ENCODE peak calls at places on chromosomes 3 and 15, in six cellular contexts. U, H, O, T, Y and E are unnamed samples.

GRCh38 chr3:159828542-159828943 is 160.1 kb upstream of the IL12A start:
- DNase-seq in U (peak; percentile 29), H (no peak), O (no peak), T (peak; percentile 68), Y (no peak), E (no peak)

GRCh38 chr3:3196148-3196861 is 16.8 kb upstream of the CRBN start:
- DNase-seq in U (peak; percentile 3), H (no peak), O (no peak), T (no peak), Y (no peak), E (no peak)

GRCh38 chr15:100875495-100875894 is 4.1 kb upstream of the ALDH1A3 start:
- DNase-seq in U (no peak), H (no peak), O (no peak), T (no peak), Y (no peak), E (no peak)

GRCh38 chr15:36284911-36285310 is 294.5 kb upstream of the CDIN1 start:
- DNase-seq in U (no peak), H (no peak), O (no peak), T (no peak), Y (no peak), E (no peak)

GRCh38 chr15:74136584-74137543 is 6.5 kb downstream of the ISLR2 start:
- DNase-seq in U (no peak), H (no peak), O (peak; percentile 55), T (no peak), Y (no peak), E (no peak)

GRCh38 chr15:42035362-42035761 is 14.5 kb upstream of the PLA2G4E start:
- DNase-seq in U (peak; percentile 73), H (peak; percentile 56), O (no peak), T (peak; percentile 11), Y (no peak), E (no peak)

GRCh38 chr3:51706788-51707731 is at the start of gene GRM2:
- DNase-seq in U (no peak), H (peak; percentile 74), O (peak; percentile 92), T (peak; percentile 83), Y (peak; percentile 79), E (no peak)

GRCh38 chr3:115401891-115402501 is 221.3 kb upstream of the GAP43 start:
- DNase-seq in U (no peak), H (no peak), O (no peak), T (peak; percentile 86), Y (no peak), E (no peak)

GRCh38 chr3:70277304-70277703 is 35.1 kb downstream of the MDFIC2 start:
- DNase-seq in U (no peak), H (no peak), O (no peak), T (no peak), Y (no peak), E (no peak)

GRCh38 chr3:122680381-122681293 is at the start of gene PARP14:
- DNase-seq in U (peak; percentile 65), H (peak; percentile 81), O (peak; percentile 88), T (peak; percentile 68), Y (peak; percentile 76), E (no peak)

GRCh38 chr15:69118089-69118488 is 42.3 kb upstream of the GLCE start:
- DNase-seq in U (no peak), H (no peak), O (no peak), T (no peak), Y (no peak), E (no peak)

GRCh38 chr3:69324362-69325025 is 61.4 kb downstream of the FRMD4B start:
- DNase-seq in U (peak; percentile 78), H (no peak), O (no peak), T (no peak), Y (no peak), E (no peak)

GRCh38 chr15:84818221-84819131 is 1.3 kb downstream of the ALPK3 start:
- DNase-seq in U (peak; percentile 11), H (no peak), O (no peak), T (peak; percentile 14), Y (peak; percentile 50), E (no peak)

GRCh38 chr15:39555885-39556284 is 25.0 kb upstream of the THBS1 start:
- DNase-seq in U (no peak), H (no peak), O (peak; percentile 76), T (peak; percentile 20), Y (no peak), E (no peak)

GRCh38 chr3:58724376-58724775 is 57.8 kb upstream of the FAM3D start:
- DNase-seq in U (no peak), H (no peak), O (no peak), T (no peak), Y (no peak), E (no peak)

GRCh38 chr15:57273366-57273765 is 102.9 kb upstream of the CGNL1 start:
- DNase-seq in U (no peak), H (no peak), O (no peak), T (no peak), Y (no peak), E (no peak)

GRCh38 chr15:92906563-92907081 is 6.5 kb downstream of the CHD2 start:
- DNase-seq in U (peak; percentile 69), H (no peak), O (no peak), T (peak; percentile 74), Y (no peak), E (peak; percentile 90)

DNA sequence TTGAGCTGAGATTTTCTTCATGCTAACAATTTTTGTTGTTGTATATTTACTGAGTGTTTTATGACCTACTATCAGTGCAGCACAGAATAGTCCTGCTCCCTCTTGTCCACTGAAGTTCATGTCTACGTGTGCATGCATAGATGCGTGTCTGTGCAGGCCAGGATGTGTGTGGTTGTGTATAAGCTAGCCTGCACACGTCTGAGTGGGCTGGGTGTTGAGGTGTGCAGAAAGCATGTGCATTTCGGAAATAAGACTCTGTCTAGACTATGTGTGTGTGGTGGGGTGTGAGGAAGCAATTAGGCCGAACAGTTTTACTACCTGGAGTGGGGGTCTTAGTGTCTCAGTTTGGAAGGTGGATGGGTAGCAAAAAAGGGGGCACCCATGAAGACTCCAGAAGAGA is 39.2 kb downstream of the ATP2B2 start:
- DNase-seq in U (no peak), H (no peak), O (no peak), T (no peak), Y (no peak), E (peak; percentile 33)
- H3K4me1 ChIP-seq in U (peaks cover 10% of the 10 kb centered on the region), H (no peaks in the 10 kb centered on the region), O (no peaks in the 10 kb centered on the region), T (no peaks in the 10 kb centered on the region), Y (no peaks in the 10 kb centered on the region), E (no peaks in the 10 kb centered on the region)

GRCh38 chr3:155019576-155019975 is 60.5 kb upstream of the MME start:
- DNase-seq in U (no peak), H (peak; percentile 41), O (no peak), T (peak; percentile 68), Y (no peak), E (no peak)
- H3K27ac ChIP-seq in U (no peak overlapping the region), H (no peak overlapping the region), O (no peak overlapping the region), T (peak overlapping the region; percentile 31), Y (no peak overlapping the region), E (no peak overlapping the region)

GRCh38 chr3:13894096-13894811 is 14.4 kb upstream of the WNT7A start:
- DNase-seq in U (no peak), H (no peak), O (no peak), T (no peak), Y (no peak), E (no peak)

GRCh38 chr3:13895155-13896105 is 15.6 kb upstream of the WNT7A start:
- DNase-seq in U (peak; percentile 82), H (peak; percentile 94), O (peak; percentile 99), T (peak; percentile 71), Y (peak; percentile 95), E (no peak)

GRCh38 chr3:13894812-13895154 is 14.9 kb upstream of the WNT7A start:
- DNase-seq in U (no peak), H (no peak), O (no peak), T (no peak), Y (no peak), E (no peak)

GRCh38 chr3:13892304-13892703 is 12.4 kb upstream of the WNT7A start:
- DNase-seq in U (no peak), H (no peak), O (no peak), T (no peak), Y (no peak), E (no peak)

DNA sequence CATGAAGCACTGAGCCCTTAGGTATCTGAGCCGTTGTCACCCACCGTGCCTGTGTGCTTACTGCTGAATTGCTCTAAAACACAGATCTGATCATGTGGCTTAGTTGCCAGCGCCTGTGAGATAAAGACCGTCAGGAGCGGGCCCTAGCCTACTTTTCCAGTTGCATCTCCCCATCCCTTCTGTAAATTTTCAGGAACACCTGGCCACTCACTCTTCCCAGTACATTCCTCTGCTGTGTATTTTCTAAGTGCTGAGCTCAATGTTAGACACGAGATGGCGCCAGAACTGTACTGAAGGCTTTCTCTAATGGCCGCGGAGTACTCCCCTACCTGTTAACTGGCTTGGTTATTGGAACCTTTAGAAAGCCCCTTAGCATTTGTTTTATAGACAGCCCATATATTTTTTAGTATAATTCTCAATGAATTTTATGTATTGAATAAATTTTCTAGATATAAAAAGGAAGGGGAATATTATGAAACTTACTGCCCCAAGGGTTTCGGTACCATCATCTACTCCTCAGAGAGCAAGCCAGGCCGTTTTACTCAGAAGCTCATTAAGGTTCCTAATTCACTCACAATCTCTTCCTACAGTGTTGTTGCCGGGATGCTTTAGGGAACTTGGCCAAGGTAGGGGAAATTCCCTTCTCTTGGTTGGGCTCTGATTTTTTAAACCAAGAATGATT is 16.7 kb upstream of the WNT7A start:
- DNase-seq in U (peak; percentile 68), H (no peak), O (peak; percentile 55), T (peak; percentile 54), Y (peak; percentile 67), E (no peak)
- H3K9me3 ChIP-seq in U (peaks cover 8% of the 10 kb centered on the region), H (peaks cover 6% of the 10 kb centered on the region), O (no peaks in the 10 kb centered on the region), T (peaks cover 5% of the 10 kb centered on the region), Y (no peaks in the 10 kb centered on the region), E (peaks cover 6% of the 10 kb centered on the region)

GRCh38 chr3:172320468-172320867 is 127.8 kb downstream of the GHSR start:
- DNase-seq in U (no peak), H (no peak), O (no peak), T (no peak), Y (no peak), E (no peak)
- H3K4me1 ChIP-seq in U (no peaks in the 10 kb centered on the region), H (peaks cover 8% of the 10 kb centered on the region), O (peaks cover 12% of the 10 kb centered on the region), T (peaks cover 33% of the 10 kb centered on the region), Y (peaks cover 31% of the 10 kb centered on the region), E (peaks cover 28% of the 10 kb centered on the region)